ENCODE peak calls at places on chromosomes 1 and 21, in seven cellular contexts. One of them, this sample, is unnamed.

GRCh38 chr1:230335861-230336549 is 90.1 kb downstream of the PGBD5 start:
- DNase-seq in neural crest cell: no peak
- DNase-seq in NCI-H2081: no peak
- DNase-seq in hypothalamus: no peak
- DNase-seq in stomach: no peak
- DNase-seq in foreskin melanocyte: no peak
- DNase-seq in right atrium auricular region: no peak
- DNase-seq in this sample: no peak

GRCh38 chr1:156958247-156958714 is 37.8 kb downstream of the LRRC71 start:
- DNase-seq in stomach: no peak
- DNase-seq in NCI-H2081: no peak
- DNase-seq in foreskin melanocyte: no peak
- DNase-seq in right atrium auricular region: no peak
- DNase-seq in hypothalamus: no peak
- DNase-seq in neural crest cell: no peak
- DNase-seq in this sample: no peak

GRCh38 chr21:36728371-36729111 is 29.6 kb downstream of the SIM2 start:
- DNase-seq in hypothalamus: no peak
- DNase-seq in NCI-H2081: no peak
- DNase-seq in neural crest cell: no peak
- DNase-seq in right atrium auricular region: no peak
- DNase-seq in foreskin melanocyte: no peak
- DNase-seq in stomach: peak; percentile 23
- DNase-seq in this sample: peak; percentile 73

GRCh38 chr1:74995848-74996247 is 138.3 kb upstream of the LHX8 start:
- DNase-seq in stomach: no peak
- DNase-seq in foreskin melanocyte: no peak
- DNase-seq in NCI-H2081: peak; percentile 51
- DNase-seq in hypothalamus: no peak
- DNase-seq in right atrium auricular region: no peak
- DNase-seq in neural crest cell: no peak
- DNase-seq in this sample: no peak

GRCh38 chr1:174051956-174052355 is 29.8 kb upstream of the RC3H1 start:
- DNase-seq in hypothalamus: peak; percentile 50
- DNase-seq in NCI-H2081: no peak
- DNase-seq in neural crest cell: peak; percentile 9
- DNase-seq in right atrium auricular region: peak; percentile 69
- DNase-seq in foreskin melanocyte: peak; percentile 93
- DNase-seq in stomach: no peak
- DNase-seq in this sample: no peak

GRCh38 chr1:163171826-163172225 is 30.9 kb downstream of the RGS5 start:
- DNase-seq in hypothalamus: no peak
- DNase-seq in right atrium auricular region: no peak
- DNase-seq in foreskin melanocyte: no peak
- DNase-seq in neural crest cell: no peak
- DNase-seq in stomach: no peak
- DNase-seq in NCI-H2081: no peak
- DNase-seq in this sample: no peak

GRCh38 chr1:206112600-206113301 is 4.4 kb downstream of the AVPR1B start:
- DNase-seq in NCI-H2081: peak; percentile 59
- DNase-seq in right atrium auricular region: peak; percentile 55
- DNase-seq in hypothalamus: no peak
- DNase-seq in stomach: peak; percentile 93
- DNase-seq in neural crest cell: no peak
- DNase-seq in foreskin melanocyte: no peak
- DNase-seq in this sample: peak; percentile 73

GRCh38 chr1:230985711-230986110 is 6.8 kb downstream of the ARV1 start:
- DNase-seq in neural crest cell: no peak
- DNase-seq in foreskin melanocyte: no peak
- DNase-seq in NCI-H2081: no peak
- DNase-seq in hypothalamus: no peak
- DNase-seq in stomach: no peak
- DNase-seq in right atrium auricular region: no peak
- DNase-seq in this sample: no peak

GRCh38 chr1:2111674-2112035 is 61.4 kb downstream of the PRKCZ start:
- DNase-seq in NCI-H2081: no peak
- DNase-seq in right atrium auricular region: no peak
- DNase-seq in neural crest cell: no peak
- DNase-seq in foreskin melanocyte: no peak
- DNase-seq in stomach: no peak
- DNase-seq in hypothalamus: no peak
- DNase-seq in this sample: no peak

GRCh38 chr1:48039088-48040049 is 42.2 kb upstream of the TRABD2B start:
- DNase-seq in NCI-H2081: no peak
- DNase-seq in hypothalamus: no peak
- DNase-seq in stomach: no peak
- DNase-seq in neural crest cell: no peak
- DNase-seq in foreskin melanocyte: no peak
- DNase-seq in right atrium auricular region: no peak
- DNase-seq in this sample: no peak

GRCh38 chr1:53585116-53585515 is 125.9 kb downstream of the DMRTB1 start:
- DNase-seq in foreskin melanocyte: no peak
- DNase-seq in NCI-H2081: no peak
- DNase-seq in stomach: peak; percentile 26
- DNase-seq in neural crest cell: no peak
- DNase-seq in hypothalamus: no peak
- DNase-seq in right atrium auricular region: no peak
- DNase-seq in this sample: peak; percentile 25

GRCh38 chr21:32590130-32590529 is 4.8 kb upstream of the TCP10L start:
- DNase-seq in stomach: no peak
- DNase-seq in NCI-H2081: no peak
- DNase-seq in neural crest cell: no peak
- DNase-seq in foreskin melanocyte: no peak
- DNase-seq in hypothalamus: no peak
- DNase-seq in right atrium auricular region: no peak
- DNase-seq in this sample: no peak

GRCh38 chr21:44742418-44743153 is 31.2 kb upstream of the TSPEAR start:
- DNase-seq in right atrium auricular region: no peak
- DNase-seq in stomach: no peak
- DNase-seq in hypothalamus: no peak
- DNase-seq in foreskin melanocyte: no peak
- DNase-seq in neural crest cell: no peak
- DNase-seq in NCI-H2081: peak; percentile 65
- DNase-seq in this sample: no peak

GRCh38 chr1:161081519-161081918 is 7.8 kb downstream of the NECTIN4 start:
- DNase-seq in foreskin melanocyte: no peak
- DNase-seq in right atrium auricular region: no peak
- DNase-seq in stomach: no peak
- DNase-seq in neural crest cell: no peak
- DNase-seq in hypothalamus: no peak
- DNase-seq in NCI-H2081: no peak
- DNase-seq in this sample: no peak

GRCh38 chr1:109620396-109620817 is 770 bp downstream of the AMPD2 start:
- DNase-seq in NCI-H2081: no peak
- DNase-seq in stomach: no peak
- DNase-seq in foreskin melanocyte: no peak
- DNase-seq in neural crest cell: no peak
- DNase-seq in right atrium auricular region: no peak
- DNase-seq in hypothalamus: no peak
- DNase-seq in this sample: peak; percentile 85

GRCh38 chr1:16236091-16236494 is 890 bp downstream of the CPLANE2 start:
- DNase-seq in neural crest cell: no peak
- DNase-seq in stomach: peak; percentile 65
- DNase-seq in right atrium auricular region: no peak
- DNase-seq in foreskin melanocyte: no peak
- DNase-seq in NCI-H2081: peak; percentile 76
- DNase-seq in hypothalamus: no peak
- DNase-seq in this sample: no peak

GRCh38 chr21:29875873-29876272 is 63.9 kb downstream of the GRIK1 start:
- DNase-seq in hypothalamus: no peak
- DNase-seq in neural crest cell: no peak
- DNase-seq in right atrium auricular region: no peak
- DNase-seq in foreskin melanocyte: no peak
- DNase-seq in NCI-H2081: no peak
- DNase-seq in stomach: no peak
- DNase-seq in this sample: no peak

GRCh38 chr1:108012553-108012952 is 47.6 kb upstream of the VAV3 start:
- DNase-seq in foreskin melanocyte: no peak
- DNase-seq in stomach: no peak
- DNase-seq in hypothalamus: no peak
- DNase-seq in right atrium auricular region: no peak
- DNase-seq in neural crest cell: no peak
- DNase-seq in NCI-H2081: no peak
- DNase-seq in this sample: no peak

This sample was measured in osteocyte.